ENCODE peak calls at places on chromosomes 4 and X, in eight cellular contexts. V is T-helper 2 cell; Z is HS-27A; X is ELR; I is LHCN-M2; N is ovary; S is thoracic aorta; L is stimulated activated CD8-positive, alpha-beta memory T cell treated with anti-CD3 and anti-CD28 coated beads, Interleukin-4, amount 100 ng/mL, for 4 hours. O is an unnamed sample.

GRCh38 chr4:101292214-101292613 is 55.1 kb downstream of the PPP3CA start:
- DNase-seq in X (no peak), N (no peak), I (no peak), V (no peak), Z (no peak), L (no peak), S (no peak), O (no peak)

GRCh38 chr4:175657571-175657970 is 154.5 kb downstream of the GPM6A start:
- DNase-seq in V (no peak), I (no peak), Z (no peak), N (no peak), S (no peak), L (no peak), X (peak), O (no peak)

GRCh38 chr4:77818667-77819408 is at the start of gene CNOT6L:
- DNase-seq in Z (peak), V (peak), I (peak), L (peak), S (peak), X (peak), N (peak), O (peak)

GRCh38 chr4:15238720-15239119 is 189.1 kb upstream of the C1QTNF7 start:
- DNase-seq in V (no peak), X (peak), L (no peak), Z (no peak), I (peak), N (no peak), S (no peak), O (no peak)

GRCh38 chr4:8704632-8705031 is 112.1 kb downstream of the CPZ start:
- DNase-seq in X (no peak), N (no peak), Z (no peak), L (no peak), S (no peak), V (no peak), I (no peak), O (no peak)

GRCh38 chr4:99784836-99785235 is 31.8 kb upstream of the DAPP1 start:
- DNase-seq in L (no peak), Z (no peak), S (no peak), I (no peak), V (no peak), N (no peak), X (no peak), O (no peak)

GRCh38 chr4:102438396-102438795 is 62.8 kb upstream of the NFKB1 start:
- DNase-seq in N (no peak), L (no peak), Z (no peak), V (no peak), X (peak), S (no peak), I (peak), O (no peak)

GRCh38 chr4:118012142-118012541 is 22.1 kb upstream of the NDST3 start:
- DNase-seq in S (no peak), I (peak), L (no peak), V (no peak), X (peak), Z (no peak), N (no peak), O (no peak)

GRCh38 chr4:7973545-7973981 is 33.9 kb upstream of the AFAP1 start:
- DNase-seq in Z (no peak), X (peak), I (no peak), N (no peak), L (no peak), V (no peak), S (no peak), O (no peak)

GRCh38 chrX:24553016-24553415 is 87.9 kb downstream of the PDK3 start:
- DNase-seq in S (no peak), V (no peak), X (no peak), L (no peak), Z (no peak), I (no peak), N (no peak), O (no peak)

GRCh38 chrX:71536285-71536684 is 3.4 kb downstream of the OGT start:
- DNase-seq in V (no peak), X (no peak), Z (no peak), L (no peak), S (no peak), N (no peak), I (peak), O (no peak)

GRCh38 chr4:102825261-102826071 is 1.9 kb downstream of the UBE2D3 start:
- DNase-seq in S (no peak), X (peak), Z (peak), I (peak), L (no peak), V (no peak), N (peak), O (no peak)

GRCh38 chr4:22315643-22316042 is 200.2 kb downstream of the ADGRA3 start:
- DNase-seq in N (no peak), I (peak), X (peak), Z (no peak), V (no peak), S (no peak), L (no peak), O (no peak)

GRCh38 chrX:65894138-65894537 is 145.7 kb downstream of the VSIG4 start:
- DNase-seq in X (no peak), L (no peak), I (no peak), Z (no peak), N (no peak), V (no peak), S (no peak), O (no peak)

GRCh38 chr4:25523405-25523804 is 132.2 kb upstream of the SLC34A2 start:
- DNase-seq in Z (peak), V (no peak), S (no peak), I (no peak), X (peak), N (no peak), L (no peak), O (no peak)

GRCh38 chr4:8088966-8089491 is 69.6 kb downstream of the ABLIM2 start:
- DNase-seq in Z (no peak), X (no peak), I (no peak), N (no peak), S (no peak), L (no peak), V (no peak), O (peak)

GRCh38 chr4:126678608-126679007 is 954.1 kb upstream of the INTU start:
- DNase-seq in X (no peak), V (no peak), L (no peak), I (no peak), S (no peak), Z (no peak), N (no peak), O (no peak)

GRCh38 chr4:94660614-94661013 is 97.1 kb upstream of the BMPR1B start:
- DNase-seq in V (no peak), S (no peak), X (no peak), N (no peak), L (no peak), I (no peak), Z (no peak), O (no peak)

GRCh38 chrX:119726900-119727555 is 31.4 kb upstream of the SOWAHD start:
- DNase-seq in Z (no peak), I (peak), X (peak), S (no peak), V (no peak), N (no peak), L (no peak), O (no peak)

GRCh38 chr4:157294575-157294974 is 74.0 kb downstream of the GRIA2 start:
- DNase-seq in V (no peak), X (no peak), I (no peak), S (no peak), N (no peak), Z (no peak), L (no peak), O (no peak)

GRCh38 chr4:153257151-153257620 is 52.9 kb downstream of the TRIM2 start:
- DNase-seq in X (peak), Z (no peak), V (peak), I (peak), L (no peak), N (peak), S (no peak), O (no peak)

GRCh38 chr4:7041851-7042696 is 1.1 kb upstream of the TADA2B start:
- DNase-seq in V (no peak), Z (no peak), S (no peak), L (no peak), X (peak), I (peak), N (peak), O (peak)

GRCh38 chr4:57078685-57079521 is 31.3 kb downstream of the IGFBP7 start:
- DNase-seq in L (no peak), I (no peak), S (no peak), X (no peak), Z (no peak), N (no peak), V (no peak), O (no peak)

GRCh38 chr4:158529505-158529904 is 7.8 kb downstream of the RXFP1 start:
- DNase-seq in S (no peak), V (no peak), N (no peak), X (no peak), L (no peak), I (no peak), Z (no peak), O (no peak)

GRCh38 chrX:70449457-70449966 is 4.9 kb downstream of the DLG3 start:
- DNase-seq in Z (no peak), N (no peak), I (no peak), L (no peak), X (no peak), V (no peak), S (no peak), O (no peak)

GRCh38 chr4:152431287-152431686 is 104.6 kb downstream of the FBXW7 start:
- DNase-seq in N (no peak), Z (no peak), X (no peak), L (no peak), S (no peak), V (no peak), I (no peak), O (no peak)

GRCh38 chr4:169397762-169398161 is 127.0 kb upstream of the SH3RF1 start:
- DNase-seq in X (peak), S (no peak), I (peak), Z (no peak), N (no peak), V (no peak), L (no peak), O (no peak)

GRCh38 chr4:1760521-1761001 is 32.5 kb upstream of the FGFR3 start:
- DNase-seq in Z (no peak), I (no peak), X (no peak), V (no peak), L (no peak), N (no peak), S (no peak), O (no peak)

GRCh38 chr4:146883070-146883469 is 62.6 kb downstream of the TTC29 start:
- DNase-seq in V (no peak), N (no peak), S (no peak), Z (no peak), I (no peak), L (no peak), X (no peak), O (no peak)

GRCh38 chrX:18252644-18253359 is 32.1 kb upstream of the BEND2 start:
- DNase-seq in X (peak), I (peak), Z (no peak), S (no peak), V (no peak), L (no peak), N (no peak), O (no peak)

GRCh38 chr4:25536577-25537325 is 118.9 kb upstream of the SLC34A2 start:
- DNase-seq in S (no peak), N (no peak), L (no peak), Z (no peak), V (no peak), X (no peak), I (no peak), O (no peak)

GRCh38 chr4:17817027-17817426 is 6.2 kb downstream of the NCAPG start:
- DNase-seq in L (no peak), Z (no peak), X (peak), V (no peak), I (peak), N (no peak), S (no peak), O (no peak)

GRCh38 chr4:80393246-80393969 is 57.9 kb downstream of the CFAP299 start:
- DNase-seq in L (no peak), N (no peak), I (peak), V (no peak), S (no peak), X (peak), Z (peak), O (no peak)

GRCh38 chr4:82785248-82786003 is 13.2 kb downstream of the SCD5 start:
- DNase-seq in N (no peak), S (no peak), X (peak), V (no peak), Z (peak), I (peak), L (no peak), O (no peak)